ENCODE peak calls at places on chromosomes 11 and 22, in four cellular contexts. C, G, E and Y are unnamed samples.

GRCh38 chr11:73126804-73127480 is 15.2 kb downstream of the FCHSD2 start:
- DNase-seq in C (no peak), G (no peak), E (no peak), Y (no peak)

GRCh38 chr22:44449683-44450425 is 48.2 kb downstream of the RTL6 start:
- DNase-seq in C (no peak), G (no peak), E (no peak), Y (no peak)

GRCh38 chr22:19291580-19292261 is at the start of gene CLTCL1:
- DNase-seq in C (peak; percentile 65), G (peak; percentile 84), E (peak; percentile 87), Y (peak; percentile 91)

GRCh38 chr11:72430743-72431570 is 3.4 kb downstream of the CLPB start:
- DNase-seq in C (peak; percentile 13), G (peak; percentile 41), E (no peak), Y (peak; percentile 76)

GRCh38 chr11:57639321-57640067 is 10.2 kb downstream of the YPEL4 start:
- DNase-seq in C (no peak), G (peak; percentile 64), E (no peak), Y (peak; percentile 28)

GRCh38 chr11:3213659-3214419 is 4.8 kb downstream of the MRGPRG start:
- DNase-seq in C (no peak), G (no peak), E (peak; percentile 21), Y (no peak)

GRCh38 chr22:48277868-48278581 is 1515.6 kb downstream of the TBC1D22A start:
- DNase-seq in C (no peak), G (no peak), E (no peak), Y (no peak)

GRCh38 chr22:43835736-43836135 is 23.6 kb upstream of the EFCAB6 start:
- DNase-seq in C (no peak), G (no peak), E (no peak), Y (no peak)

GRCh38 chr11:7671807-7672206 is 1.5 kb downstream of the CYB5R2 start:
- DNase-seq in C (no peak), G (no peak), E (no peak), Y (no peak)

GRCh38 chr11:69915501-69916250 is 96.5 kb upstream of the FGF3 start:
- DNase-seq in C (no peak), G (peak; percentile 71), E (peak; percentile 67), Y (peak; percentile 92)

GRCh38 chr11:1636291-1636950 is 6.8 kb downstream of the KRTAP5-5 start:
- DNase-seq in C (no peak), G (no peak), E (no peak), Y (no peak)

GRCh38 chr11:83449338-83449913 is 163.3 kb upstream of the CCDC90B start:
- DNase-seq in C (no peak), G (no peak), E (no peak), Y (no peak)

GRCh38 chr11:114197799-114198500 is 98.2 kb upstream of the NNMT start:
- DNase-seq in C (no peak), G (no peak), E (no peak), Y (no peak)

GRCh38 chr11:76677010-76677771 is 6.6 kb upstream of the LRRC32 start:
- DNase-seq in C (no peak), G (no peak), E (peak; percentile 7), Y (no peak)

GRCh38 chr11:61679301-61679700 is 890 bp upstream of the DAGLA start:
- DNase-seq in C (no peak), G (no peak), E (no peak), Y (no peak)

GRCh38 chr11:46697303-46697702 is 3.1 kb downstream of the ARHGAP1 start:
- DNase-seq in C (no peak), G (no peak), E (no peak), Y (peak; percentile 20)

GRCh38 chr11:62143727-62144126 is 19.9 kb downstream of the INCENP start:
- DNase-seq in C (no peak), G (no peak), E (no peak), Y (no peak)

GRCh38 chr22:23113847-23114720 is 27.7 kb downstream of the RSPH14 start:
- DNase-seq in C (no peak), G (peak; percentile 94), E (no peak), Y (no peak)

GRCh38 chr11:3232956-3233355 is 739 bp upstream of the MRGPRE start:
- DNase-seq in C (no peak), G (no peak), E (no peak), Y (no peak)

GRCh38 chr22:20424937-20425587 is 12.6 kb downstream of the SCARF2 start:
- DNase-seq in C (no peak), G (no peak), E (peak; percentile 57), Y (no peak)

GRCh38 chr22:46084376-46084775 is 66.0 kb upstream of the PPARA start:
- DNase-seq in C (no peak), G (no peak), E (peak; percentile 53), Y (no peak)
- H3K4me1 ChIP-seq in C (no peaks in the 10 kb centered on the region), G (no peaks in the 10 kb centered on the region), E (peaks cover 57% of the 10 kb centered on the region), Y (peaks cover 44% of the 10 kb centered on the region)

GRCh38 chr11:8719260-8720190 is 36.9 kb downstream of the RPL27A start:
- DNase-seq in C (no peak), G (peak; percentile 67), E (no peak), Y (no peak)

GRCh38 chr11:8715501-8715900 is 32.9 kb downstream of the RPL27A start:
- DNase-seq in C (no peak), G (no peak), E (no peak), Y (no peak)

GRCh38 chr11:8717544-8717875 is 34.9 kb downstream of the RPL27A start:
- DNase-seq in C (no peak), G (no peak), E (no peak), Y (no peak)

GRCh38 chr11:8720376-8720775 is 37.8 kb downstream of the RPL27A start:
- DNase-seq in C (no peak), G (no peak), E (no peak), Y (no peak)

GRCh38 chr11:8717876-8718753 is 35.5 kb downstream of the RPL27A start:
- DNase-seq in C (no peak), G (peak; percentile 19), E (no peak), Y (no peak)
- H3K4me1 ChIP-seq in C (no peaks in the 10 kb centered on the region), G (peaks cover 48% of the 10 kb centered on the region), E (peaks cover 27% of the 10 kb centered on the region), Y (no peaks in the 10 kb centered on the region)

GRCh38 chr11:75333807-75334140 is 17.7 kb downstream of the ARRB1 start:
- DNase-seq in C (no peak), G (no peak), E (no peak), Y (no peak)
- H3K4me1 ChIP-seq in C (peaks cover 30% of the 10 kb centered on the region), G (peaks cover 60% of the 10 kb centered on the region), E (peaks cover 50% of the 10 kb centered on the region), Y (peaks cover 40% of the 10 kb centered on the region)

GRCh38 chr11:24861440-24861839 is 364.6 kb downstream of the LUZP2 start:
- DNase-seq in C (no peak), G (peak; percentile 12), E (no peak), Y (no peak)
- H3K4me1 ChIP-seq in C (no peaks in the 10 kb centered on the region), G (peaks cover 3% of the 10 kb centered on the region), E (no peaks in the 10 kb centered on the region), Y (no peaks in the 10 kb centered on the region)

GRCh38 chr11:66082936-66083698 is 13.0 kb downstream of the PACS1 start:
- DNase-seq in C (no peak), G (peak; percentile 65), E (no peak), Y (peak; percentile 80)
- H3K4me1 ChIP-seq in C (peaks cover 94% of the 10 kb centered on the region), G (peaks cover 37% of the 10 kb centered on the region), E (peaks cover 24% of the 10 kb centered on the region), Y (peaks cover 47% of the 10 kb centered on the region)

DNA sequence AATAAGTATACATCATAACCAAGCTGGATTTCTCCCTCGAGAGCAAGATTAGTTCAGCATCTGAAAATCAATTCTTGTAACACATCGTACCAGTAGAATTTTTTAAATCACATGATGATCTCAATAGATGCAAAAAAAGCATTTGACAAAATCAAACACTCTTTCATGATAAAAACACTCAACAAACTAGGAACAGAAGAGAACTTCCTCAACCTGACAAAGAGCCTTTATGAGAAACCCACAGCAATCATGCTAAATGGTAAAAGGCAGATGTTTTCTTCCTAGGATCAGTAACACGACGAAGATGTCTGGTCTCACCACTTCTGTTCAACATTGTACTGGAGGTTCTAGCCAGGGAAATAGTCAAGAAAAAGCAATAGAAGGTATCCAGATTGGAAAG is 34.1 kb upstream of the TMPRSS4 start:
- DNase-seq in C (no peak), G (no peak), E (no peak), Y (no peak)
- H3K4me1 ChIP-seq in C (peaks cover 59% of the 10 kb centered on the region), G (no peaks in the 10 kb centered on the region), E (no peaks in the 10 kb centered on the region), Y (no peaks in the 10 kb centered on the region)

DNA sequence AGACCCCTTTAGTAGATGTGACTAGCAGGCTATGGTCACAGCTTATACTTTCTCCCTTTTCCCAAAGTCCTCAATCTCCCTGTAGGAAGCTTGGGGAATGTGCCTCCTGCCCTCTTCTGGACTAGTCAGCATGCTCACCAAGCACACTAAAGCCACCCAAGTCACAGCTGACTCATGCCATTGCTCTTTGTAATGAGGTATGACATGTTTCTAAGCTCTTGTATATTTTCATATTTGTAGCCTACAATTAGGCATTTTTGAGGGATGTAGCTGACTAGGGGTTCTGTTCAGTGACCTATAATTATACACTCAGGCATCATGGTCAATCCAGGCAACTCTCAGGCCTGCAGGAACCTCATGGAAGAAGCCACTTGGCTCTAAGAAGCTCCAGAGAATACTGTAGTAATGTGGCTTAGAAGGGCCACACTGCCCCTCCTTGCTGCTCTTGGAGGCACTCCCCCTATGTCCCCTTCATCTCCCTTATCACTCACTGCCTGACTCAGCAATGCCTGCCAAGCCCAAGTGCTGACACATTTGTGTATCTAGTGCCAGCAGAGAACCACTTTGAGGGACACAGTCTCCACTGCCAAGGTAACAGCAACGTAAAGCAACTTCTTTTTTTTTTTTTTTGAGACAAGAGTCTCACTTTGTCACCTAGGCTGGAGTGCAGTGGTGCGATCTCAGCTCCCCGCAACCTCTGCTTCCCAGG is 86.2 kb downstream of the RPL27A start:
- DNase-seq in C (no peak), G (peak; percentile 33), E (no peak), Y (no peak)
- H3K4me1 ChIP-seq in C (no peaks in the 10 kb centered on the region), G (peaks cover 59% of the 10 kb centered on the region), E (peaks cover 4% of the 10 kb centered on the region), Y (no peaks in the 10 kb centered on the region)

DNA sequence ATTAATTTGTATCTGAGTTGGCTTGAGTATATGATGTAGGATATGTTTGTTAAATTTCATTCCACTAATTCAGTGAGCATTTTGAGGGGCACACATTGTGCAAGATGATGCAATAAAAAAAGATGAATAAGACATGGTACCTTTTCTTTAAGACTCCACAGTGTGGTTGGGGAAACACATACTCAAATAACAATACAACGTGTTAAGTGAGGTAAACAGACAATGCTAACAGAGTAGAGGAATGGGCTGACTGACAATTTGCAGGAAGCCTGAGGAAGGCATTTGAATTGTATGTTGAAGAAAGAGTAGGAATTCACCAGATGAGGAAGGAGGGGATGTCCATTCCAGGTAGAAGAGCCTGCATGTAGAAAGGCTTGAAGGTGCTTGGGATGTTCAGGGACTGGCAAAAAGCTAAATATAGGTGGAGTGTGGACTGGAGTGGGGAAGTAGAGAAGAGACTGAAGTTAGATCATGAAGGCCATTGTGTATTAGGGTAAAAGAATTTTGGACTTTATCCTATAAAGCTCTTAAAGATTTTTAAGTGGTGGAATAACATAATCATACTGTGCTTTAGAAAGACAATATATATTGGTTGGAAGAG is 6.8 kb downstream of the RNF169 start:
- DNase-seq in C (no peak), G (no peak), E (no peak), Y (no peak)
- H3K4me1 ChIP-seq in C (peaks cover 13% of the 10 kb centered on the region), G (peaks cover 2% of the 10 kb centered on the region), E (peaks cover under 1% of the 10 kb centered on the region), Y (no peaks in the 10 kb centered on the region)

GRCh38 chr11:33875621-33876294 is 16.1 kb downstream of the LMO2 start:
- DNase-seq in C (no peak), G (no peak), E (no peak), Y (no peak)
- H3K4me1 ChIP-seq in C (peaks cover under 1% of the 10 kb centered on the region), G (no peaks in the 10 kb centered on the region), E (peaks cover under 1% of the 10 kb centered on the region), Y (no peaks in the 10 kb centered on the region)